ENCODE peak calls at places on chromosomes 16 and 17, in ten cellular contexts. X, J, C, S, I, P, Q, L, V and H are unnamed samples.

GRCh38 chr16:81646561-81646960 is 132.5 kb upstream of the PLCG2 start:
- DNase-seq in S (no peak), Q (no peak), C (no peak), X (no peak), I (no peak), L (peak; percentile 68), V (no peak), P (no peak), J (peak; percentile 84), H (peak; percentile 41)

GRCh38 chr16:12436201-12436657 is 367.5 kb downstream of the CPPED1 start:
- DNase-seq in C (no peak), V (no peak), X (no peak), J (no peak), L (no peak), P (no peak), Q (no peak), I (no peak), S (peak; percentile 72), H (no peak)

GRCh38 chr16:1708768-1709180 is 2.8 kb downstream of the MAPK8IP3 start:
- DNase-seq in L (no peak), S (no peak), C (no peak), X (no peak), V (no peak), Q (no peak), I (no peak), J (peak; percentile 86), P (no peak), H (peak; percentile 45)

GRCh38 chr16:81522141-81522701 is 77.6 kb downstream of the CMIP start:
- DNase-seq in V (no peak), C (no peak), Q (no peak), X (no peak), J (no peak), L (no peak), I (no peak), P (no peak), S (peak; percentile 72), H (no peak)

GRCh38 chr16:4407543-4408322 is 8.7 kb downstream of the CORO7 start:
- DNase-seq in P (no peak), S (no peak), C (no peak), Q (no peak), J (peak; percentile 82), X (peak; percentile 69), V (no peak), I (no peak), L (no peak), H (peak; percentile 43)

GRCh38 chr17:82941021-82942001 is 101.5 kb upstream of the ZNF750 start:
- DNase-seq in Q (no peak), V (peak; percentile 33), P (no peak), C (no peak), J (no peak), L (no peak), I (no peak), X (peak; percentile 54), S (no peak), H (no peak)

GRCh38 chr17:36899250-36900129 is 37.8 kb upstream of the LHX1 start:
- DNase-seq in S (peak; percentile 26), P (no peak), J (no peak), X (no peak), C (no peak), V (no peak), I (no peak), Q (no peak), L (no peak), H (no peak)

GRCh38 chr17:10149573-10150399 is 48.6 kb downstream of the GAS7 start:
- DNase-seq in P (no peak), X (no peak), J (peak; percentile 86), L (peak; percentile 16), C (no peak), Q (no peak), S (no peak), I (no peak), V (no peak), H (no peak)

GRCh38 chr17:67619555-67619954 is 98.2 kb upstream of the NOL11 start:
- DNase-seq in J (no peak), V (no peak), S (no peak), C (no peak), P (no peak), I (no peak), L (no peak), Q (no peak), X (no peak), H (no peak)

GRCh38 chr17:67613961-67614360 is 103.8 kb upstream of the NOL11 start:
- DNase-seq in J (no peak), X (no peak), Q (no peak), P (no peak), S (no peak), L (no peak), I (no peak), C (no peak), V (no peak), H (no peak)

GRCh38 chr17:67615736-67616135 is 102.0 kb upstream of the NOL11 start:
- DNase-seq in J (no peak), C (no peak), Q (no peak), I (no peak), X (no peak), V (no peak), L (no peak), P (no peak), S (no peak), H (no peak)

GRCh38 chr17:67617304-67617899 is 100.3 kb upstream of the NOL11 start:
- DNase-seq in J (no peak), L (no peak), C (no peak), S (no peak), V (no peak), X (no peak), I (no peak), Q (no peak), P (no peak), H (no peak)

DNA sequence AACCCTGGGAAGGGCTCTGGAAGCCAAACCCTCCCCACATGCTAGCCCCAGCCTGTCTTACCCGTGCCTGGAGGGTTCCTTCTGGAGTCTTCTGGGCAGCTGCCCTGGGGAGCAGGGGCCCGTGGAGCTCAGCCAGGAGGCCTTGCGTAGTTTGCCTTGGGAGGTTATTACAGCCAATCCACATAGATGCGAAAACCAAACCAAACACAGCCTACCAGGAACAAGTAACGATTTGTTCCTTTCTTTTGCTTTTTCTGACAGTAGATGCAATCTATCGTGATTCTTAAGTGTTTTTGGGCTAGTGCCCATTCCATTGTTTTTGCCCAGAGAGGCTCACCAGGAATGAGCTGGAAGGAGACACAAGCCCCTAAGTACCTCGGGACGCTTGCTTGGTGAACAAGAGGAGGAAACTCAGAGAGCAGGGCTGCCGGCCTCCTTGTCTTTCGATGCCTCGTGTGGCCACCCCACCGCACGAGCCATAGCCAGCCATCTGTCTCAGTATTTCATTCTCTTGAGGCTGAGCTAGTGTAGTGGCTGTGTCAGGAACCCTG is 102.7 kb upstream of the NOL11 start:
- DNase-seq in J (no peak), L (peak; percentile 9), Q (no peak), C (no peak), X (no peak), P (no peak), V (no peak), I (no peak), S (peak; percentile 40), H (no peak)
- TF ChIP-seq CTCF in J (no peak), L (no peak), Q (no peak), C (no peak), X (no peak), P (no peak), V (no peak), I (no peak), S (no peak), H (no peak)

GRCh38 chr17:57463103-57463885 is 207.0 kb downstream of the MSI2 start:
- DNase-seq in P (peak; percentile 68), C (no peak), L (peak; percentile 80), I (no peak), J (peak; percentile 95), V (no peak), X (no peak), S (no peak), Q (no peak), H (no peak)
- H3K27ac ChIP-seq in P (peak overlapping the region; percentile 78), C (peak overlapping the region; percentile 12), L (no peak overlapping the region), I (no peak overlapping the region), J (peak overlapping the region; percentile 30), V (no peak overlapping the region), X (no peak overlapping the region), S (no peak overlapping the region), Q (no peak overlapping the region), H (peak overlapping the region; percentile 52)

DNA sequence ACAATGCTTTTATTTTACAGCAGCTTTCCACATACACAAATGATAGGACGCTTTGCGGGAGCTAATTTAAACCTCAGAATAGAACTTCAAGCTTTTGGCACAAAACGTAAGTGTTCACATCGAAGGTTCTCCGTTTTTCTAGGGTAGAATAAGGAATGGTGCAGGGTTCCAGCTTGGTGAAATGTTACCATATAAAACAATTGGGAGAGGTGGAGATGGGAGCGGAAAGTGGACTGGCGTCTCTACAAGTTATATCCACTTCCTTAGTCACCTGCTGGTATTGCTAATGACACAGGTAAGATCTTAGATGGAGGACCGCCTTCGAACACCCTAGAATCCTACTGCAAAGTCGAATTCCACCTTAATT is 1.7 kb upstream of the NXN start:
- DNase-seq in I (no peak), V (no peak), X (no peak), Q (no peak), C (no peak), L (no peak), S (no peak), J (no peak), P (no peak), H (no peak)
- TF ChIP-seq CTCF in I (no peak), V (no peak), X (no peak), Q (no peak), C (no peak), L (no peak), S (no peak), J (no peak), P (no peak), H (no peak)

GRCh38 chr16:56632160-56632847 is at the start of gene MT1M:
- DNase-seq in X (peak; percentile 75), S (peak; percentile 74), J (no peak), C (no peak), L (no peak), P (no peak), V (peak; percentile 73), Q (no peak), I (no peak), H (no peak)

GRCh38 chr16:56632848-56633365 is 448 bp downstream of the MT1M start:
- DNase-seq in V (no peak), L (no peak), J (no peak), X (no peak), I (no peak), S (no peak), C (no peak), Q (no peak), P (no peak), H (no peak)

GRCh38 chr16:56631197-56631596 is 1.3 kb upstream of the MT1M start:
- DNase-seq in P (no peak), L (no peak), C (no peak), J (no peak), I (no peak), V (no peak), X (no peak), Q (no peak), S (no peak), H (no peak)

GRCh38 chr16:56630134-56630533 is 2.3 kb upstream of the MT1M start:
- DNase-seq in V (no peak), L (no peak), C (no peak), I (no peak), X (no peak), P (no peak), Q (no peak), J (no peak), S (no peak), H (no peak)

DNA sequence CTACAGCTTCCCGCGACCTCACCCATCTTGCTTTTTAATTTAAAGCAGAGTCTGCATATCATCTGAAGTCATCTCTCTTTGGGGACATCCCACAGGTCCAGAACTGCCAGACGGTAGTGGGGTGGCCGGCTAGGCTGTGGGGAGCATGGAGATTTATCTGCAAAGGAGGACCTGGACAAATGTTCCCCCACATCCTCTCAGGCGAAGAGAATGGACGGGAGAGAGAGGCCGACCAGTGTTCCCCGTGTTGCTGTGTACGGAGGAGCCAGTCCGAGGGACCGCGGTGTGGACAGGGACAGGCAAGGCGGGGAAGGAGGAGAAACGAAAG is 663 bp upstream of the MT1M start:
- DNase-seq in I (no peak), J (no peak), C (no peak), X (no peak), S (no peak), P (no peak), Q (no peak), L (no peak), V (no peak), H (no peak)
- H3K27ac ChIP-seq in I (peak overlapping the region; percentile 71), J (no peak overlapping the region), C (peak overlapping the region; percentile 90), X (peak overlapping the region; percentile 76), S (no peak overlapping the region), P (no peak overlapping the region), Q (no peak overlapping the region), L (no peak overlapping the region), V (no peak overlapping the region), H (no peak overlapping the region)